ENCODE peak calls at places on chromosomes 11 and 22, in nine cellular contexts. S, L, A, O, U, R, Z, C and I are unnamed samples.
A peak's percentile ranks its signal among the peaks of the same experiment; 100 is the strongest.

GRCh38 chr11:130781906-130782305 is 134.4 kb downstream of the SNX19 start:
- DNase-seq in L (no peak), S (no peak), R (no peak), A (no peak), C (peak; percentile 45), U (peak; percentile 72), O (no peak), Z (no peak), I (peak; percentile 55)

GRCh38 chr11:96242191-96242845 is 100.7 kb downstream of the MAML2 start:
- DNase-seq in A (no peak), C (no peak), L (no peak), O (no peak), S (no peak), R (no peak), Z (no peak), U (no peak), I (no peak)

GRCh38 chr11:123020968-123021367 is 39.3 kb upstream of the BSX start:
- DNase-seq in L (peak; percentile 47), S (no peak), O (peak; percentile 60), C (peak; percentile 68), Z (peak; percentile 94), U (peak; percentile 63), R (peak; percentile 41), A (no peak), I (peak; percentile 45)

GRCh38 chr11:69227271-69227670 is 66.7 kb upstream of the MYEOV start:
- DNase-seq in R (no peak), A (no peak), C (no peak), L (no peak), Z (no peak), O (no peak), U (no peak), S (no peak), I (no peak)

GRCh38 chr22:38681784-38682335 is at the start of gene TOMM22:
- DNase-seq in O (peak; percentile 76), C (peak; percentile 95), L (peak; percentile 89), R (peak; percentile 50), A (peak; percentile 63), U (peak; percentile 96), Z (peak; percentile 89), S (peak; percentile 50), I (peak; percentile 86)

GRCh38 chr11:456533-456932 is 6.5 kb downstream of the PTDSS2 start:
- DNase-seq in L (peak; percentile 65), A (no peak), Z (no peak), O (no peak), C (no peak), R (no peak), S (no peak), U (no peak), I (no peak)

GRCh38 chr22:21444701-21445436 is 22.3 kb upstream of the TMEM191C start:
- DNase-seq in S (no peak), A (no peak), R (no peak), O (no peak), U (no peak), L (no peak), C (no peak), Z (no peak), I (no peak)

GRCh38 chr11:66846671-66847091 is 3.4 kb downstream of the RCE1 start:
- DNase-seq in U (no peak), L (no peak), O (no peak), A (no peak), R (no peak), S (no peak), C (no peak), Z (no peak), I (no peak)

GRCh38 chr11:106999203-106999602 is 19.1 kb downstream of the GUCY1A2 start:
- DNase-seq in A (no peak), O (no peak), Z (no peak), U (no peak), L (no peak), S (no peak), C (no peak), R (no peak), I (no peak)

GRCh38 chr11:65112551-65113360 is 1.1 kb downstream of the TM7SF2 start:
- DNase-seq in Z (peak; percentile 52), A (no peak), S (peak; percentile 51), U (peak; percentile 76), C (peak; percentile 80), O (peak; percentile 63), L (peak; percentile 78), R (no peak), I (peak; percentile 33)

GRCh38 chr11:44596541-44597276 is 31.2 kb downstream of the CD82 start:
- DNase-seq in O (no peak), C (no peak), A (no peak), Z (no peak), L (peak; percentile 89), U (peak; percentile 66), S (peak; percentile 32), R (no peak), I (no peak)

GRCh38 chr11:129117595-129118350 is 74.4 kb downstream of the ARHGAP32 start:
- DNase-seq in O (peak; percentile 62), S (no peak), U (peak; percentile 83), A (no peak), R (peak; percentile 68), Z (peak; percentile 86), C (peak; percentile 61), L (peak; percentile 64), I (peak; percentile 81)

GRCh38 chr11:59615132-59615636 is 390 bp downstream of the OSBP start:
- DNase-seq in R (peak; percentile 28), L (peak; percentile 62), Z (peak; percentile 6), C (no peak), A (peak; percentile 35), S (no peak), O (peak; percentile 65), U (peak; percentile 45), I (no peak)

GRCh38 chr22:18091916-18092526 is 14.2 kb downstream of the PEX26 start:
- DNase-seq in O (no peak), C (peak; percentile 79), U (peak; percentile 74), S (no peak), L (no peak), Z (peak; percentile 73), R (no peak), A (no peak), I (peak; percentile 33)

GRCh38 chr22:29859976-29860766 is 22.1 kb upstream of the ASCC2 start:
- DNase-seq in R (no peak), O (no peak), U (no peak), C (no peak), Z (no peak), A (no peak), S (no peak), L (no peak), I (no peak)

GRCh38 chr11:103881518-103882070 is 154.8 kb upstream of the DDI1 start:
- DNase-seq in C (no peak), S (no peak), R (no peak), O (no peak), A (no peak), Z (no peak), U (peak; percentile 15), L (no peak), I (no peak)

GRCh38 chr11:72583616-72584292 is 90.5 kb downstream of the PDE2A start:
- DNase-seq in U (no peak), A (no peak), C (no peak), O (no peak), L (no peak), R (no peak), S (no peak), Z (no peak), I (no peak)